ENCODE peak calls at places on chromosomes 7 and 10, in seven cellular contexts. W is mucosa of gallbladder; Q is frontal cortex; F is activated naive CD8-positive, alpha-beta T cell treated with anti-CD3 and anti-CD28 coated beads, Interleukin-2, amount 10 ng/mL, durations not matched to agents 7 days and 5 days; I is right atrium auricular region; X is heart right ventricle; K is EL. E is an unnamed sample.

GRCh38 chr10:58651742-58652141 is 139.1 kb downstream of the BICC1 start:
- DNase-seq in W (no peak), Q (no peak), F (no peak), I (no peak), X (no peak), K (no peak), E (no peak)

GRCh38 chr7:114302858-114303257 is 111.8 kb upstream of the FOXP2 start:
- DNase-seq in W (no peak), Q (no peak), F (no peak), I (no peak), X (no peak), K (no peak), E (no peak)

GRCh38 chr10:35640951-35641429 is 1.1 kb downstream of the FZD8 start:
- DNase-seq in W (peak; percentile 61), Q (peak; percentile 34), F (peak; percentile 66), I (peak; percentile 69), X (peak; percentile 42), K (peak; percentile 84), E (peak; percentile 43)

GRCh38 chr10:61159253-61159652 is 215.3 kb upstream of the RHOBTB1 start:
- DNase-seq in W (no peak), Q (no peak), F (no peak), I (no peak), X (no peak), K (peak; percentile 49), E (no peak)

GRCh38 chr7:155533827-155534690 is 12.3 kb downstream of the CNPY1 start:
- DNase-seq in W (no peak), Q (no peak), F (peak; percentile 67), I (no peak), X (no peak), K (peak; percentile 8), E (peak; percentile 89)

GRCh38 chr7:47775238-47775637 is 173.0 kb downstream of the PKD1L1 start:
- DNase-seq in W (no peak), Q (no peak), F (no peak), I (no peak), X (no peak), K (no peak), E (no peak)

GRCh38 chr10:126458453-126458852 is 70.2 kb upstream of the ADAM12 start:
- DNase-seq in W (no peak), Q (no peak), F (no peak), I (no peak), X (no peak), K (peak; percentile 74), E (no peak)

GRCh38 chr10:19014034-19014433 is 34.6 kb upstream of the MALRD1 start:
- DNase-seq in W (no peak), Q (no peak), F (no peak), I (no peak), X (no peak), K (peak; percentile 1), E (no peak)

GRCh38 chr7:22667562-22668239 is 59.3 kb upstream of the IL6 start:
- DNase-seq in W (no peak), Q (no peak), F (no peak), I (no peak), X (no peak), K (peak; percentile 76), E (no peak)

GRCh38 chr10:44949915-44950314 is 9.7 kb upstream of the RASSF4 start:
- DNase-seq in W (no peak), Q (no peak), F (no peak), I (peak; percentile 54), X (no peak), K (no peak), E (no peak)

GRCh38 chr10:65719790-65720189 is 1206.0 kb upstream of the LRRTM3 start:
- DNase-seq in W (no peak), Q (no peak), F (no peak), I (no peak), X (no peak), K (no peak), E (no peak)

GRCh38 chr10:123748711-123749110 is 82.6 kb downstream of the GPR26 start:
- DNase-seq in W (no peak), Q (no peak), F (no peak), I (no peak), X (no peak), K (no peak), E (no peak)

GRCh38 chr7:47454961-47455871 is 126.7 kb downstream of the TNS3 start:
- DNase-seq in W (no peak), Q (no peak), F (no peak), I (no peak), X (no peak), K (no peak), E (no peak)

GRCh38 chr7:121624922-121625321 is 228.8 kb upstream of the FAM3C start:
- DNase-seq in W (no peak), Q (no peak), F (no peak), I (peak; percentile 65), X (peak; percentile 63), K (peak; percentile 5), E (no peak)

GRCh38 chr7:42617781-42618457 is 294.0 kb downstream of the C7orf25 start:
- DNase-seq in W (no peak), Q (no peak), F (no peak), I (no peak), X (no peak), K (no peak), E (peak; percentile 19)

GRCh38 chr7:66095010-66095409 is 19.4 kb downstream of the ASL start:
- DNase-seq in W (no peak), Q (no peak), F (no peak), I (no peak), X (no peak), K (no peak), E (no peak)

GRCh38 chr10:8192301-8192700 is 137.8 kb downstream of the GATA3 start:
- DNase-seq in W (no peak), Q (no peak), F (no peak), I (no peak), X (no peak), K (no peak), E (no peak)

GRCh38 chr10:85224366-85224960 is 896.1 kb downstream of the CCSER2 start:
- DNase-seq in W (no peak), Q (no peak), F (no peak), I (no peak), X (no peak), K (no peak), E (peak; percentile 61)

GRCh38 chr10:87635498-87636312 is 24.0 kb upstream of the PAPSS2 start:
- DNase-seq in W (peak; percentile 49), Q (no peak), F (no peak), I (no peak), X (no peak), K (peak; percentile 95), E (no peak)

GRCh38 chr7:139681812-139682135 is 96.0 kb downstream of the HIPK2 start:
- DNase-seq in W (no peak), Q (no peak), F (no peak), I (no peak), X (no peak), K (no peak), E (no peak)

GRCh38 chr10:100776671-100777070 is 31.3 kb downstream of the PAX2 start:
- DNase-seq in W (no peak), Q (no peak), F (no peak), I (no peak), X (no peak), K (no peak), E (no peak)

GRCh38 chr7:41787951-41788350 is 85.1 kb upstream of the INHBA start:
- DNase-seq in W (no peak), Q (no peak), F (no peak), I (no peak), X (no peak), K (peak; percentile 24), E (no peak)

GRCh38 chr10:95660283-95660682 is 3.8 kb upstream of the ALDH18A1 start:
- DNase-seq in W (no peak), Q (no peak), F (no peak), I (no peak), X (no peak), K (peak; percentile 47), E (no peak)

GRCh38 chr7:53383131-53383530 is 347.7 kb downstream of the POM121L12 start:
- DNase-seq in W (no peak), Q (no peak), F (no peak), I (no peak), X (no peak), K (no peak), E (no peak)

GRCh38 chr10:107004362-107004761 is 160.1 kb downstream of the SORCS1 start:
- DNase-seq in W (no peak), Q (no peak), F (no peak), I (no peak), X (no peak), K (no peak), E (no peak)

GRCh38 chr7:36986429-36987362 is 262.4 kb upstream of the AOAH start:
- DNase-seq in W (peak; percentile 46), Q (no peak), F (peak; percentile 62), I (peak; percentile 68), X (peak; percentile 60), K (peak; percentile 54), E (peak; percentile 59)

GRCh38 chr10:123017421-123018165 is 8.8 kb downstream of the ACADSB start:
- DNase-seq in W (no peak), Q (no peak), F (no peak), I (no peak), X (no peak), K (no peak), E (no peak)

GRCh38 chr7:50092579-50093411 is at the start of gene ZPBP:
- DNase-seq in W (peak; percentile 31), Q (peak; percentile 36), F (peak; percentile 64), I (no peak), X (no peak), K (peak; percentile 38), E (no peak)

GRCh38 chr10:14821635-14822375 is 16.0 kb downstream of the CDNF start:
- DNase-seq in W (no peak), Q (no peak), F (no peak), I (no peak), X (no peak), K (no peak), E (no peak)

GRCh38 chr10:73828166-73828565 is 16.8 kb upstream of the NDST2 start:
- DNase-seq in W (no peak), Q (no peak), F (no peak), I (no peak), X (no peak), K (no peak), E (no peak)

GRCh38 chr7:129859188-129859587 is 93.6 kb downstream of the UBE2H start:
- DNase-seq in W (no peak), Q (no peak), F (no peak), I (no peak), X (no peak), K (no peak), E (no peak)

GRCh38 chr7:139292821-139293220 is 48.3 kb upstream of the FMC1 start:
- DNase-seq in W (no peak), Q (no peak), F (no peak), I (no peak), X (no peak), K (no peak), E (no peak)

GRCh38 chr10:132163278-132163765 is 23.4 kb upstream of the DPYSL4 start:
- DNase-seq in W (peak; percentile 20), Q (no peak), F (peak; percentile 66), I (no peak), X (no peak), K (peak; percentile 21), E (peak; percentile 96)

GRCh38 chr10:85317827-85318226 is 989.4 kb downstream of the CCSER2 start:
- DNase-seq in W (no peak), Q (no peak), F (no peak), I (no peak), X (no peak), K (no peak), E (peak; percentile 42)

GRCh38 chr10:60572511-60573194 is 183.0 kb upstream of the ANK3 start:
- DNase-seq in W (peak; percentile 70), Q (no peak), F (no peak), I (no peak), X (peak; percentile 13), K (peak; percentile 29), E (no peak)

GRCh38 chr10:97542169-97543024 is 30.2 kb upstream of the ANKRD2 start:
- DNase-seq in W (peak; percentile 53), Q (no peak), F (no peak), I (peak; percentile 89), X (peak; percentile 83), K (peak; percentile 92), E (peak; percentile 83)

GRCh38 chr7:140035400-140036223 is 27.1 kb downstream of the PARP12 start:
- DNase-seq in W (no peak), Q (no peak), F (no peak), I (no peak), X (no peak), K (peak; percentile 86), E (no peak)

GRCh38 chr10:73076361-73077183 is 20.1 kb downstream of the P4HA1 start:
- DNase-seq in W (peak; percentile 80), Q (no peak), F (no peak), I (peak; percentile 75), X (peak; percentile 83), K (peak; percentile 69), E (no peak)